ENCODE peak calls at places on chromosomes 1 and 21, in five cellular contexts. One of them, this sample, is unnamed.

GRCh38 chr1:30701266-30701650 is 22.1 kb downstream of the MATN1 start:
- DNase-seq in T-helper 17 cell: no peak
- DNase-seq in hepatic stellate cell: no peak
- DNase-seq in WTC11: no peak
- DNase-seq in activated CD8-positive, alpha-beta memory T cell treated with anti-CD3 and anti-CD28 coated beads for 1 hour: no peak
- DNase-seq in this sample: no peak

GRCh38 chr1:22832414-22832786 is 121.8 kb downstream of the EPHB2 start:
- DNase-seq in T-helper 17 cell: no peak
- DNase-seq in hepatic stellate cell: peak
- DNase-seq in WTC11: no peak
- DNase-seq in activated CD8-positive, alpha-beta memory T cell treated with anti-CD3 and anti-CD28 coated beads for 1 hour: no peak
- DNase-seq in this sample: peak

GRCh38 chr1:18322353-18323032 is 158.2 kb upstream of the KLHDC7A start:
- DNase-seq in T-helper 17 cell: no peak
- DNase-seq in hepatic stellate cell: no peak
- DNase-seq in WTC11: peak
- DNase-seq in activated CD8-positive, alpha-beta memory T cell treated with anti-CD3 and anti-CD28 coated beads for 1 hour: no peak
- DNase-seq in this sample: no peak

GRCh38 chr1:162632234-162632666 is at the start of gene DDR2:
- DNase-seq in T-helper 17 cell: no peak
- DNase-seq in hepatic stellate cell: peak
- DNase-seq in WTC11: no peak
- DNase-seq in activated CD8-positive, alpha-beta memory T cell treated with anti-CD3 and anti-CD28 coated beads for 1 hour: no peak
- DNase-seq in this sample: no peak

GRCh38 chr1:40922969-40923368 is 56.5 kb upstream of the CTPS1 start:
- DNase-seq in T-helper 17 cell: no peak
- DNase-seq in hepatic stellate cell: no peak
- DNase-seq in WTC11: peak
- DNase-seq in activated CD8-positive, alpha-beta memory T cell treated with anti-CD3 and anti-CD28 coated beads for 1 hour: no peak
- DNase-seq in this sample: no peak

GRCh38 chr1:236627717-236628116 is 23.4 kb upstream of the HEATR1 start:
- DNase-seq in T-helper 17 cell: no peak
- DNase-seq in hepatic stellate cell: no peak
- DNase-seq in WTC11: no peak
- DNase-seq in activated CD8-positive, alpha-beta memory T cell treated with anti-CD3 and anti-CD28 coated beads for 1 hour: no peak
- DNase-seq in this sample: no peak

GRCh38 chr1:216686860-216687545 is 36.2 kb downstream of the ESRRG start:
- DNase-seq in T-helper 17 cell: no peak
- DNase-seq in hepatic stellate cell: no peak
- DNase-seq in WTC11: peak
- DNase-seq in activated CD8-positive, alpha-beta memory T cell treated with anti-CD3 and anti-CD28 coated beads for 1 hour: no peak
- DNase-seq in this sample: no peak

GRCh38 chr21:31623664-31624063 is 35.8 kb upstream of the SOD1 start:
- DNase-seq in T-helper 17 cell: no peak
- DNase-seq in hepatic stellate cell: no peak
- DNase-seq in WTC11: no peak
- DNase-seq in activated CD8-positive, alpha-beta memory T cell treated with anti-CD3 and anti-CD28 coated beads for 1 hour: no peak
- DNase-seq in this sample: no peak

GRCh38 chr1:22288593-22289241 is 145.8 kb upstream of the WNT4 start:
- DNase-seq in T-helper 17 cell: no peak
- DNase-seq in hepatic stellate cell: no peak
- DNase-seq in WTC11: no peak
- DNase-seq in activated CD8-positive, alpha-beta memory T cell treated with anti-CD3 and anti-CD28 coated beads for 1 hour: no peak
- DNase-seq in this sample: no peak

GRCh38 chr1:160945079-160945478 is 9.5 kb downstream of the ITLN2 start:
- DNase-seq in T-helper 17 cell: no peak
- DNase-seq in hepatic stellate cell: no peak
- DNase-seq in WTC11: no peak
- DNase-seq in activated CD8-positive, alpha-beta memory T cell treated with anti-CD3 and anti-CD28 coated beads for 1 hour: no peak
- DNase-seq in this sample: no peak

GRCh38 chr1:198913667-198914066 is 274.8 kb downstream of the PTPRC start:
- DNase-seq in T-helper 17 cell: no peak
- DNase-seq in hepatic stellate cell: no peak
- DNase-seq in WTC11: no peak
- DNase-seq in activated CD8-positive, alpha-beta memory T cell treated with anti-CD3 and anti-CD28 coated beads for 1 hour: no peak
- DNase-seq in this sample: no peak

GRCh38 chr1:54159733-54160316 is 7.0 kb upstream of the CDCP2 start:
- DNase-seq in T-helper 17 cell: no peak
- DNase-seq in hepatic stellate cell: no peak
- DNase-seq in WTC11: no peak
- DNase-seq in activated CD8-positive, alpha-beta memory T cell treated with anti-CD3 and anti-CD28 coated beads for 1 hour: no peak
- DNase-seq in this sample: no peak

GRCh38 chr1:76541618-76542017 is 325.7 kb upstream of the ST6GALNAC5 start:
- DNase-seq in T-helper 17 cell: no peak
- DNase-seq in hepatic stellate cell: no peak
- DNase-seq in WTC11: no peak
- DNase-seq in activated CD8-positive, alpha-beta memory T cell treated with anti-CD3 and anti-CD28 coated beads for 1 hour: no peak
- DNase-seq in this sample: no peak

GRCh38 chr1:95282496-95282850 is 48.5 kb downstream of the RWDD3 start:
- DNase-seq in T-helper 17 cell: no peak
- DNase-seq in hepatic stellate cell: no peak
- DNase-seq in WTC11: no peak
- DNase-seq in activated CD8-positive, alpha-beta memory T cell treated with anti-CD3 and anti-CD28 coated beads for 1 hour: no peak
- DNase-seq in this sample: no peak

GRCh38 chr1:203465943-203466342 is 9.7 kb upstream of the PRELP start:
- DNase-seq in T-helper 17 cell: no peak
- DNase-seq in hepatic stellate cell: no peak
- DNase-seq in WTC11: no peak
- DNase-seq in activated CD8-positive, alpha-beta memory T cell treated with anti-CD3 and anti-CD28 coated beads for 1 hour: no peak
- DNase-seq in this sample: no peak

GRCh38 chr1:11906870-11907269 is 19.4 kb downstream of the KIAA2013 start:
- DNase-seq in T-helper 17 cell: no peak
- DNase-seq in hepatic stellate cell: no peak
- DNase-seq in WTC11: no peak
- DNase-seq in activated CD8-positive, alpha-beta memory T cell treated with anti-CD3 and anti-CD28 coated beads for 1 hour: no peak
- DNase-seq in this sample: no peak

GRCh38 chr1:192943522-192943921 is 115.6 kb downstream of the UCHL5 start:
- DNase-seq in T-helper 17 cell: no peak
- DNase-seq in hepatic stellate cell: no peak
- DNase-seq in WTC11: no peak
- DNase-seq in activated CD8-positive, alpha-beta memory T cell treated with anti-CD3 and anti-CD28 coated beads for 1 hour: no peak
- DNase-seq in this sample: no peak

GRCh38 chr21:16419188-16419874 is 689.5 kb downstream of the USP25 start:
- DNase-seq in T-helper 17 cell: no peak
- DNase-seq in hepatic stellate cell: peak
- DNase-seq in WTC11: no peak
- DNase-seq in activated CD8-positive, alpha-beta memory T cell treated with anti-CD3 and anti-CD28 coated beads for 1 hour: no peak
- DNase-seq in this sample: no peak

GRCh38 chr21:35904995-35905972 is 155.0 kb downstream of the SETD4 start:
- DNase-seq in T-helper 17 cell: no peak
- DNase-seq in hepatic stellate cell: peak
- DNase-seq in WTC11: no peak
- DNase-seq in activated CD8-positive, alpha-beta memory T cell treated with anti-CD3 and anti-CD28 coated beads for 1 hour: no peak
- DNase-seq in this sample: no peak

GRCh38 chr21:15725949-15726348 is 3.8 kb upstream of the USP25 start:
- DNase-seq in T-helper 17 cell: no peak
- DNase-seq in hepatic stellate cell: no peak
- DNase-seq in WTC11: no peak
- DNase-seq in activated CD8-positive, alpha-beta memory T cell treated with anti-CD3 and anti-CD28 coated beads for 1 hour: no peak
- DNase-seq in this sample: no peak

GRCh38 chr1:29211086-29212030 is 19.4 kb downstream of the MECR start:
- DNase-seq in T-helper 17 cell: no peak
- DNase-seq in hepatic stellate cell: no peak
- DNase-seq in WTC11: no peak
- DNase-seq in activated CD8-positive, alpha-beta memory T cell treated with anti-CD3 and anti-CD28 coated beads for 1 hour: no peak
- DNase-seq in this sample: no peak

GRCh38 chr1:942864-943533 is 16.1 kb downstream of the NOC2L start:
- DNase-seq in T-helper 17 cell: no peak
- DNase-seq in hepatic stellate cell: no peak
- DNase-seq in WTC11: no peak
- DNase-seq in activated CD8-positive, alpha-beta memory T cell treated with anti-CD3 and anti-CD28 coated beads for 1 hour: no peak
- DNase-seq in this sample: no peak

GRCh38 chr1:42170779-42171621 is 6.5 kb upstream of the GUCA2A start:
- DNase-seq in T-helper 17 cell: no peak
- DNase-seq in hepatic stellate cell: no peak
- DNase-seq in WTC11: no peak
- DNase-seq in activated CD8-positive, alpha-beta memory T cell treated with anti-CD3 and anti-CD28 coated beads for 1 hour: no peak
- DNase-seq in this sample: no peak

GRCh38 chr1:241125297-241125696 is 231.7 kb downstream of the RGS7 start:
- DNase-seq in T-helper 17 cell: no peak
- DNase-seq in hepatic stellate cell: no peak
- DNase-seq in WTC11: no peak
- DNase-seq in activated CD8-positive, alpha-beta memory T cell treated with anti-CD3 and anti-CD28 coated beads for 1 hour: no peak
- DNase-seq in this sample: no peak

GRCh38 chr1:201730611-201731010 is 98.3 kb upstream of the IPO9 start:
- DNase-seq in T-helper 17 cell: no peak
- DNase-seq in hepatic stellate cell: no peak
- DNase-seq in WTC11: no peak
- DNase-seq in activated CD8-positive, alpha-beta memory T cell treated with anti-CD3 and anti-CD28 coated beads for 1 hour: no peak
- DNase-seq in this sample: no peak

GRCh38 chr1:30187413-30188023 is 535.9 kb downstream of the MATN1 start:
- DNase-seq in T-helper 17 cell: no peak
- DNase-seq in hepatic stellate cell: no peak
- DNase-seq in WTC11: no peak
- DNase-seq in activated CD8-positive, alpha-beta memory T cell treated with anti-CD3 and anti-CD28 coated beads for 1 hour: no peak
- DNase-seq in this sample: no peak

GRCh38 chr1:104072915-104073371 is 323.2 kb downstream of the AMY1C start:
- DNase-seq in T-helper 17 cell: no peak
- DNase-seq in hepatic stellate cell: no peak
- DNase-seq in WTC11: no peak
- DNase-seq in activated CD8-positive, alpha-beta memory T cell treated with anti-CD3 and anti-CD28 coated beads for 1 hour: no peak
- DNase-seq in this sample: no peak

GRCh38 chr1:21567241-21568005 is 58.2 kb downstream of the ALPL start:
- DNase-seq in T-helper 17 cell: no peak
- DNase-seq in hepatic stellate cell: peak
- DNase-seq in WTC11: no peak
- DNase-seq in activated CD8-positive, alpha-beta memory T cell treated with anti-CD3 and anti-CD28 coated beads for 1 hour: no peak
- DNase-seq in this sample: no peak

GRCh38 chr1:54811739-54812655 is 10.9 kb upstream of the TTC22 start:
- DNase-seq in T-helper 17 cell: no peak
- DNase-seq in hepatic stellate cell: no peak
- DNase-seq in WTC11: no peak
- DNase-seq in activated CD8-positive, alpha-beta memory T cell treated with anti-CD3 and anti-CD28 coated beads for 1 hour: no peak
- DNase-seq in this sample: no peak

GRCh38 chr21:27171704-27172103 is 204.8 kb upstream of the ADAMTS5 start:
- DNase-seq in T-helper 17 cell: no peak
- DNase-seq in hepatic stellate cell: peak
- DNase-seq in WTC11: no peak
- DNase-seq in activated CD8-positive, alpha-beta memory T cell treated with anti-CD3 and anti-CD28 coated beads for 1 hour: no peak
- DNase-seq in this sample: no peak

GRCh38 chr1:226827458-226827857 is 43.0 kb upstream of the PSEN2 start:
- DNase-seq in T-helper 17 cell: no peak
- DNase-seq in hepatic stellate cell: no peak
- DNase-seq in WTC11: peak
- DNase-seq in activated CD8-positive, alpha-beta memory T cell treated with anti-CD3 and anti-CD28 coated beads for 1 hour: no peak
- DNase-seq in this sample: no peak

GRCh38 chr1:202010042-202011015 is at the start of gene ELF3:
- DNase-seq in T-helper 17 cell: no peak
- DNase-seq in hepatic stellate cell: no peak
- DNase-seq in WTC11: peak
- DNase-seq in activated CD8-positive, alpha-beta memory T cell treated with anti-CD3 and anti-CD28 coated beads for 1 hour: no peak
- DNase-seq in this sample: peak

GRCh38 chr1:193264313-193265065 is 78.1 kb upstream of the B3GALT2 start:
- DNase-seq in T-helper 17 cell: no peak
- DNase-seq in hepatic stellate cell: peak
- DNase-seq in WTC11: no peak
- DNase-seq in activated CD8-positive, alpha-beta memory T cell treated with anti-CD3 and anti-CD28 coated beads for 1 hour: no peak
- DNase-seq in this sample: no peak

GRCh38 chr1:12441414-12442105 is 176.4 kb downstream of the DHRS3 start:
- DNase-seq in T-helper 17 cell: no peak
- DNase-seq in hepatic stellate cell: no peak
- DNase-seq in WTC11: no peak
- DNase-seq in activated CD8-positive, alpha-beta memory T cell treated with anti-CD3 and anti-CD28 coated beads for 1 hour: no peak
- DNase-seq in this sample: no peak

This sample was measured in RWPE1.